ENCODE peak calls at places on chromosomes 4 and X, in seven cellular contexts. B is HCT116, M is K562, C is HepG2, I is GM12878, R is GM23338, P is H1. U is an unnamed sample.

GRCh38 chrX:107374831-107375230 is 74.6 kb upstream of the FRMPD3 start:
- DNase-seq in M (no peak), I (no peak), P (no peak), R (no peak), B (no peak), C (no peak), U (no peak)

GRCh38 chr4:24999392-25000104 is 31.2 kb downstream of the LGI2 start:
- DNase-seq in P (no peak), B (no peak), R (peak), I (no peak), M (no peak), C (no peak), U (no peak)

GRCh38 chrX:141405878-141406492 is 163.7 kb upstream of the SPANXC start:
- DNase-seq in M (no peak), P (no peak), I (no peak), R (no peak), C (no peak), B (no peak), U (no peak)

GRCh38 chr4:153684182-153685073 is at the start of gene TLR2:
- DNase-seq in C (no peak), P (no peak), R (peak), I (no peak), M (peak), B (no peak), U (peak)

GRCh38 chr4:182216005-182216404 is 27.2 kb upstream of the TENM3 start:
- DNase-seq in R (no peak), M (no peak), I (no peak), B (no peak), P (no peak), C (no peak), U (no peak)

GRCh38 chr4:74293558-74293957 is 14.7 kb upstream of the EPGN start:
- DNase-seq in C (no peak), I (no peak), B (no peak), P (no peak), M (no peak), R (no peak), U (no peak)

GRCh38 chr4:156746111-156746510 is 225.5 kb downstream of the PDGFC start:
- DNase-seq in R (no peak), B (no peak), I (no peak), P (no peak), M (no peak), C (no peak), U (no peak)

GRCh38 chr4:88880501-88881226 is 176.3 kb downstream of the FAM13A start:
- DNase-seq in P (no peak), I (no peak), M (no peak), R (no peak), B (no peak), C (no peak), U (no peak)

GRCh38 chr4:122326908-122327307 is 51.9 kb upstream of the ADAD1 start:
- DNase-seq in P (no peak), C (no peak), M (no peak), I (no peak), R (no peak), B (no peak), U (no peak)

GRCh38 chrX:71917621-71918341 is 7.1 kb downstream of the NHSL2 start:
- DNase-seq in B (no peak), M (no peak), C (no peak), P (no peak), I (no peak), R (peak), U (no peak)

GRCh38 chr4:2817701-2818350 is 24.9 kb downstream of the SH3BP2 start:
- DNase-seq in B (peak), C (no peak), R (peak), M (no peak), P (no peak), I (no peak), U (peak)

GRCh38 chrX:149962859-149963757 is 24.8 kb upstream of the EOLA2 start:
- DNase-seq in R (peak), C (peak), I (peak), P (no peak), B (peak), M (no peak), U (peak)

GRCh38 chr4:2962099-2962455 is 1.1 kb downstream of the NOP14 start:
- DNase-seq in C (no peak), R (no peak), I (no peak), P (no peak), M (no peak), B (no peak), U (peak)

GRCh38 chr4:87961993-87962791 is 13.3 kb upstream of the SPP1 start:
- DNase-seq in M (no peak), P (no peak), B (no peak), C (no peak), R (no peak), I (no peak), U (peak)

GRCh38 chr4:44235897-44236296 is 212.7 kb downstream of the KCTD8 start:
- DNase-seq in R (peak), C (no peak), P (no peak), M (no peak), I (no peak), B (no peak), U (no peak)

GRCh38 chrX:110317820-110318663 is at the start of gene AMMECR1:
- DNase-seq in B (peak), P (no peak), I (no peak), M (peak), C (peak), R (peak), U (peak)

GRCh38 chrX:40316502-40316901 is 218.7 kb upstream of the BCOR start:
- DNase-seq in P (no peak), C (no peak), M (no peak), B (no peak), R (no peak), I (no peak), U (no peak)

GRCh38 chrX:12128017-12128416 is 10.3 kb upstream of the FRMPD4 start:
- DNase-seq in P (no peak), B (no peak), M (no peak), I (no peak), C (no peak), R (no peak), U (no peak)

GRCh38 chr4:41933997-41934812 is 1.0 kb upstream of the TMEM33 start:
- DNase-seq in R (peak), B (peak), I (no peak), M (no peak), P (no peak), C (peak), U (no peak)

GRCh38 chrX:25144043-25144940 is 128.5 kb upstream of the ARX start:
- DNase-seq in R (peak), I (no peak), P (no peak), B (peak), M (peak), C (peak), U (peak)

GRCh38 chrX:78643874-78644273 is 15.3 kb downstream of the RTL3 start:
- DNase-seq in I (no peak), M (no peak), P (no peak), B (no peak), C (no peak), R (no peak), U (no peak)

GRCh38 chr4:156496797-156497196 is 474.8 kb downstream of the PDGFC start:
- DNase-seq in I (no peak), R (no peak), P (no peak), B (no peak), M (no peak), C (no peak), U (no peak)

GRCh38 chr4:142883433-142883832 is 37.3 kb upstream of the INPP4B start:
- DNase-seq in P (no peak), I (no peak), R (peak), C (no peak), B (peak), M (no peak), U (peak)

DNA sequence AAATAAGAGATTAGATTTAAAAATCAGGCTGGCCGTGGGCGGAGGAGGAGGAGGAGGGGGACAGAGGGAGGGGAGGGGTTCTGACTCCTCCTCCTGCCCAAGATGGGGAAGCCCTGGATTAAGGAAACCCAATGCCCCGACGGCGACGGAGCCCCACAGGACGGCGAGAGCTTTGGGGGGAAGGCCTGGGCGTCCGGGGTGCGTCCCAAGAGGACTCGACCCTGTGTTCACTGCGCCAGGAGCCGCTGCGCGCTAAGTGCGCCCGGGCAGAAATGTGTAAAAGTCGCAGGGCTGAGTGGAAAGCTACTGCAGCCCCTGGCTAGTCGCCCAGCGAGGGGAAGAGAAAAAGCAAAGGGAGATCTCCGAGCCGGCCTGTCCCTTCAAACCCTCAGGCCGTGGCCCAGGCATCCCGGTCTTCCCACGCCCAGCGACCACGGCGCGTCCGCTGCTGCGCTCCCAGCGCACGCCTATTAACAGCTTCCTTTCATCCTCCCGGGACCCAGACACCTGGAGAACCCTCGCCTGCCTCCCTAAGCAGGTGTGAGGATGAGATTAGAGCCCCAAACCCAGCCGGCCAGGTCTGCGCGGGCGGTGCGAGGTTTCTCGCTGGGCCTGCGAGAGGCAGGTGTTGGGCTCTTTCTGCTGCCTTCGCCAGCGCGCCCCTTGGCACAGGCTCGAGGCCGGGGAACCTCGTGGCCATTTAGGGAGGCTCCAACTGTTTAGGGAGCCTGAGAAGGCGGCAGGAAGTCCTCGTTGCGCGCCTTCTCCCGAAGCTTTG is 1.4 kb upstream of the RPS6KA3 start:
- DNase-seq in M (no peak), C (no peak), R (peak), P (no peak), B (no peak), I (no peak), U (peak)
- TF ChIP-seq EZH2 in M (no peak), C (no peak), R (no peak), P (no peak), B (no peak), I (no peak), U (no peak)

GRCh38 chr4:722851-723360 is 17.3 kb downstream of the PCGF3 start:
- DNase-seq in C (no peak), R (no peak), B (no peak), M (no peak), P (no peak), I (no peak), U (no peak)
- H3K4me2 ChIP-seq in C (no peak), R (no peak), B (no peak), M (no peak), P (no peak), I (no peak), U (no peak)

GRCh38 chr4:4990857-4991540 is 28.3 kb downstream of the CYTL1 start:
- DNase-seq in B (peak), P (no peak), I (no peak), M (peak), R (no peak), C (no peak), U (no peak)
- TF ChIP-seq POLR2AphosphoS5 in B (no peak), P (no peak), I (no peak), M (no peak), R (no peak), C (no peak), U (no peak)

DNA sequence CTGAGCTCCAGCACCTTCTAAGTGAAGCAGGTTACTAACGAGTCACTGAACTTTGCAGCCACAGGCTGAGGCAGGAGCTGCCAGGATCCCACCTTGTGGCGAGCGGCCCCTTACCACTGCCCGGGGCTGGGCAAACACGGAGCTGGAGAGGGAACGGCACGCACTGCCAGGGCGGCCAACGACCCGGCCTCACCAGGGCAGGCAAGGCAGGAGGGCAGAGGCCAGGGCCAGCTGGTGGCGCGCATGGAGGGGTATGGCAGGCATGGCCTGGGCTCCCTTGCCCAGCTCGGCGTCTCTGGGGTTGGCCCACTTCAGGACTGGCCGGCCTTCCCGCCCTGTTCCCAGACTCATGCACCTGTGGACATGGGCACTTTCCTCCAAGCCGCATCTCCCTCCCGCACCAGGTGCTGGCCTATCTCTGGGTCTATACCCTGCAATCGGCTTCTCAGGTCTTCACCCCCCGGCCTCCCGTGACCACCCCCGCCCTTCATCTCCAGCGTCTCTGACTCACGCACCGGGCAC is 64.9 kb downstream of the FAM53A start:
- DNase-seq in P (no peak), R (no peak), I (no peak), B (no peak), C (no peak), M (no peak), U (no peak)
- TF ChIP-seq EZH2 in P (no peak), R (no peak), I (no peak), B (no peak), C (no peak), M (no peak), U (no peak)

DNA sequence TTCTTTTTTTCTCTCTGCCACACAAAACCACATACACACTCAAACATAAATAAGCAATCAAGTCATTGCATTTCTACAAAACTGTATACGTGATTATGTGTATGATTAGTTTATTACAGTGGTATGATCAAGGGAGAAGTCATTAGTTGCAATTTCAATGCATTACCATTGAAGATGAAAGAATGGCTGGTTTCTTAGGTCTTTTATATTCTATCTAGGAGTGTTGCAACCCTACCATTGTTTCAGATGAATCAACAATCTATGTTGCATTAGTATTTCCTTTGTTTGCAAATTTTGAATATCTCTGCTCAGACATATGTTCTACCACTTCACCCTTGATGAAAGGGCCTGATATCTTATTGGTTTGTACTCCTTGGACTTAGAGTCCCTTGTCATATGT is 6.9 kb downstream of the ANXA3 start:
- DNase-seq in R (no peak), P (no peak), I (no peak), B (no peak), M (no peak), C (no peak), U (peak)
- H3K4me2 ChIP-seq in R (no peak), P (no peak), I (no peak), B (peak), M (no peak), C (no peak), U (peak)